ENCODE peak calls at places on chromosomes 1 and 21, in seven cellular contexts. U is ovary, N is right lobe of liver, R is A549, A is testis, G is adrenal gland, L is spleen. M is an unnamed sample.

GRCh38 chr1:220044683-220045355 is 1.5 kb downstream of the EPRS1 start:
- DNase-seq in U (no peak), R (no peak), A (no peak), N (no peak), L (no peak), G (no peak), M (no peak)

GRCh38 chr1:228005511-228006033 is 1.2 kb upstream of the WNT3A start:
- DNase-seq in U (no peak), N (no peak), R (no peak), A (no peak), L (peak; percentile 52), G (no peak), M (peak; percentile 75)

GRCh38 chr1:37478451-37478871 is 4.1 kb downstream of the ZC3H12A start:
- DNase-seq in G (no peak), U (no peak), L (no peak), A (no peak), N (no peak), R (no peak), M (no peak)

GRCh38 chr1:170660281-170660713 is 3.6 kb upstream of the PRRX1 start:
- DNase-seq in G (no peak), A (no peak), N (no peak), R (no peak), U (no peak), L (no peak), M (no peak)

GRCh38 chr1:65163193-65163805 is 15.3 kb downstream of the AK4 start:
- DNase-seq in R (no peak), N (no peak), U (no peak), G (peak; percentile 35), L (no peak), A (no peak), M (no peak)

GRCh38 chr1:8873506-8874229 is 4.8 kb downstream of the ENO1 start:
- DNase-seq in U (peak; percentile 58), L (peak; percentile 91), R (peak; percentile 82), A (peak; percentile 44), G (peak; percentile 96), N (peak; percentile 86), M (peak; percentile 93)

GRCh38 chr1:110634455-110635281 is 28.5 kb upstream of the KCNA2 start:
- DNase-seq in L (peak; percentile 87), R (peak; percentile 20), A (peak; percentile 51), N (peak; percentile 35), U (peak; percentile 87), G (peak; percentile 78), M (peak; percentile 88)

GRCh38 chr21:21101911-21102310 is 103.7 kb downstream of the NCAM2 start:
- DNase-seq in L (no peak), U (no peak), R (no peak), G (peak; percentile 74), N (no peak), A (peak; percentile 67), M (no peak)

GRCh38 chr1:15975358-15975804 is 520 bp downstream of the ZBTB17 start:
- DNase-seq in A (peak; percentile 63), N (peak; percentile 77), L (peak; percentile 92), G (peak; percentile 53), R (peak; percentile 33), U (no peak), M (no peak)

GRCh38 chr1:78176448-78176847 is 130.7 kb downstream of the GIPC2 start:
- DNase-seq in U (no peak), R (no peak), N (no peak), A (no peak), L (no peak), G (no peak), M (no peak)

GRCh38 chr1:107262472-107263286 is 121.8 kb downstream of the NTNG1 start:
- DNase-seq in N (no peak), L (no peak), G (no peak), U (no peak), A (no peak), R (no peak), M (no peak)

GRCh38 chr1:161209790-161210409 is 5.2 kb upstream of the FCER1G start:
- DNase-seq in N (peak; percentile 84), G (peak; percentile 90), U (peak; percentile 72), R (peak; percentile 90), A (peak; percentile 80), L (peak; percentile 90), M (no peak)

GRCh38 chr21:14533555-14534400 is 12.3 kb downstream of the SAMSN1 start:
- DNase-seq in N (no peak), G (no peak), A (no peak), L (no peak), R (peak; percentile 8), U (no peak), M (no peak)

DNA sequence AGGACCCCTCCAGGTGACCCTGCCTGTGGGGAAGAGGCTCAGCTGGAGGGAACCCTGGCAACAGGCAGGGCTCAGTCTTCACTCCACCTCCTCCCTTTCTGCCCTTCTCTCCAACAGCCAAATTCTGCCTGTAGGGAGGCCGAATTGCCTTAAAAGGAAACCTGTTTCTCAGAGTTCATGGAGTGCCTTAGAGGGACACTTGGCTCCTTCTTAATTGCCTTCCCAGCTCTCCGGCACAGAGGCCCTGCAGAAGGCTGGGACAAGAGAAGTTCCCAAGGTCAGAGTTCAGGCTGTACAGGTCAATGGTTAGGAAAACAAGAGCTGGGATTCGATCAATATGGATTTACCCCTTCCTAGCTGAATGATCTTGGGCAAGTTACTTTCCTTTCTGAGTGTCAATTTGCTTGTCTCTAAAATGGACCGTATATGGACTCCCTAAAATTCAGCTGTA is 6.2 kb downstream of the CSRP1 start:
- DNase-seq in G (no peak), N (no peak), A (peak; percentile 64), U (peak; percentile 59), L (no peak), R (no peak), M (no peak)
- TF ChIP-seq POLR2A in G (no peak), N (no peak), A (no peak), U (no peak), L (no peak), R (no peak), M (no peak)

GRCh38 chr1:10211805-10212405 is 1.5 kb downstream of the KIF1B start:
- DNase-seq in A (no peak), L (peak; percentile 47), N (no peak), G (peak; percentile 38), R (peak; percentile 9), U (no peak), M (no peak)
- H3K4me1 ChIP-seq in A (peaks cover 33% of the 10 kb centered on the region), L (peaks cover 37% of the 10 kb centered on the region), N (no peaks in the 10 kb centered on the region), G (peaks cover 49% of the 10 kb centered on the region), R (peaks cover 17% of the 10 kb centered on the region), U (peaks cover 13% of the 10 kb centered on the region), M (peaks cover 60% of the 10 kb centered on the region)

GRCh38 chr21:46234436-46234950 is 5.9 kb upstream of the LSS start:
- DNase-seq in A (no peak), N (no peak), L (no peak), U (no peak), G (no peak), R (no peak), M (no peak)
- TF ChIP-seq POLR2A in A (no peak), N (no peak), L (no peak), U (no peak), G (no peak), R (no peak), M (no peak)

GRCh38 chr1:31032266-31032665 is 33.3 kb downstream of the PUM1 start:
- DNase-seq in U (no peak), R (no peak), N (no peak), L (no peak), G (no peak), A (no peak), M (no peak)

GRCh38 chr1:31029031-31029430 is 36.5 kb downstream of the PUM1 start:
- DNase-seq in U (no peak), G (no peak), L (no peak), N (no peak), R (no peak), A (no peak), M (no peak)

GRCh38 chr1:31031330-31032143 is 34.0 kb downstream of the PUM1 start:
- DNase-seq in U (no peak), A (no peak), R (no peak), G (no peak), L (no peak), N (no peak), M (no peak)

GRCh38 chr1:31033573-31033972 is 31.9 kb downstream of the PUM1 start:
- DNase-seq in L (no peak), A (no peak), U (no peak), R (no peak), N (no peak), G (no peak), M (no peak)

DNA sequence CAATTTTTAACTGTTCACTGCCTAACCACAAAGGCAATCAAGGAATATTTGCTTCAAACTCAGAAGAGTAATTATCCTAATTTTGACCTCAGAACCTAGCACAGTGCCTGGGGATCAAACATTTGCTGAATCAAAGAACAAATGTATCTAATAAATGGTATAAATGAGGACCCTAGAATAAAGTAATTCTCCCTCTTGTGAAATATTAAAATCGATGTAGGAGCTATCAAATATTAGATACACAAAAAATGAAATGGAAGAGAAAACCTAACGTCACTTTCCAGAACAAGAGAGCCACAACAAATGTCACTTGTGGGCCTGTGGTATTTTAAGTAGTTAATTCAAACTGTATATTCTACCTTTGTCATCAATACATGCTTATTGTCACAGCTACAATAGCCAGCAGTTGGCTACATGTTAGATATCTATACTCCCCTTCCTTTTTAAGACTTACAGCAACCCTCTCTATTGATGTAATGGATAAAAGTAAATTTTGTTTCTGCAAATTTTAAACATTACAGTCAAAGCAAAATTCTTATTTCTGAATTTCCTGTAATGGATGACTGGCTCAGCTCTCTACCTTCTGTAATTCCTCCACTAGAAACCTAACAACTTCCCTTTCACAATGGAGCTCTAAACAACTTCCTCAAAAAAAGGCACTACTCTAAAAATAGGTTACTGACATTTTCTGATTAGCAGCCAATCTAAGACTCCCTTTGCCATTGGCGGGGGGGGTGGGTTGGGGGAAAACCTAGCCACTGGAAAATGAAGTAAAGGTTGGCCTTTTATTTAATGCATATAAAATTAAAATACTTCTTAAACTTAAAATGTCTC is 37.6 kb downstream of the PUM1 start:
- DNase-seq in N (no peak), U (no peak), R (no peak), L (no peak), A (no peak), G (no peak), M (no peak)
- H3K4me1 ChIP-seq in N (no peaks in the 10 kb centered on the region), U (peaks cover 10% of the 10 kb centered on the region), R (peaks cover 51% of the 10 kb centered on the region), L (peaks cover 79% of the 10 kb centered on the region), A (no peaks in the 10 kb centered on the region), G (peaks cover 79% of the 10 kb centered on the region), M (peaks cover 38% of the 10 kb centered on the region)

GRCh38 chr1:201884472-201884871 is 4.2 kb upstream of the SHISA4 start:
- DNase-seq in G (no peak), L (no peak), N (no peak), A (peak; percentile 12), R (no peak), U (no peak), M (no peak)
- TF ChIP-seq POLR2A in G (no peak), L (no peak), N (no peak), A (no peak), R (no peak), U (no peak), M (no peak)

GRCh38 chr1:2526824-2527552 is 592 bp upstream of the PANK4 start:
- DNase-seq in R (no peak), G (peak; percentile 73), U (no peak), A (peak; percentile 63), N (peak; percentile 60), L (no peak), M (no peak)
- H3K4me1 ChIP-seq in R (peaks cover 34% of the 10 kb centered on the region), G (peaks cover 62% of the 10 kb centered on the region), U (peaks cover 21% of the 10 kb centered on the region), A (peaks cover 54% of the 10 kb centered on the region), N (no peaks in the 10 kb centered on the region), L (peaks cover 71% of the 10 kb centered on the region), M (peaks cover 79% of the 10 kb centered on the region)